ENCODE peak calls at places on chromosomes 7 and 10, in six cellular contexts. N is mesenteric fat pad, V is occipital lobe, W is choroid plexus epithelial cell, C is retina, J is psoas muscle. P is an unnamed sample.
A peak's percentile ranks its signal among the peaks of the same experiment; 100 is the strongest.

GRCh38 chr7:98974906-98975816 is 96.8 kb downstream of the TRRAP start:
- DNase-seq in V (no peak), C (no peak), W (no peak), J (peak; percentile 67), N (peak; percentile 45), P (no peak)

GRCh38 chr10:130301026-130301892 is 165.1 kb downstream of the GLRX3 start:
- DNase-seq in J (no peak), W (peak; percentile 19), V (no peak), C (peak; percentile 10), N (no peak), P (no peak)

GRCh38 chr7:44156453-44157010 is 15.4 kb upstream of the MYL7 start:
- DNase-seq in J (no peak), V (no peak), C (no peak), W (no peak), N (peak; percentile 72), P (no peak)

GRCh38 chr7:43164757-43165156 is 52.3 kb downstream of the HECW1 start:
- DNase-seq in N (no peak), J (no peak), C (no peak), W (peak; percentile 99), V (no peak), P (no peak)

GRCh38 chr10:100826983-100827818 is 81.8 kb downstream of the PAX2 start:
- DNase-seq in V (no peak), N (peak; percentile 88), C (peak; percentile 82), W (no peak), J (no peak), P (no peak)

GRCh38 chr7:106878748-106879439 is 13.8 kb downstream of the PIK3CG start:
- DNase-seq in C (no peak), W (no peak), N (no peak), J (no peak), V (no peak), P (no peak)

GRCh38 chr7:155870334-155871180 is 58.3 kb upstream of the SHH start:
- DNase-seq in J (no peak), C (no peak), V (no peak), N (peak; percentile 73), W (no peak), P (no peak)

GRCh38 chr7:134371536-134371935 is 54.8 kb upstream of the SLC35B4 start:
- DNase-seq in W (no peak), V (no peak), C (no peak), N (no peak), J (no peak), P (no peak)

GRCh38 chr10:131620904-131621303 is 279.9 kb upstream of the PPP2R2D start:
- DNase-seq in W (no peak), V (no peak), C (no peak), N (no peak), J (no peak), P (no peak)

GRCh38 chr7:82507976-82508677 is 64.5 kb upstream of the CACNA2D1 start:
- DNase-seq in J (no peak), N (no peak), C (no peak), V (no peak), W (no peak), P (no peak)

GRCh38 chr7:150378115-150378852 is 846 bp upstream of the ZNF775 start:
- DNase-seq in W (peak; percentile 71), N (no peak), C (peak; percentile 86), V (peak; percentile 39), J (peak; percentile 44), P (peak; percentile 56)

GRCh38 chr7:124918662-124919061 is 11.0 kb downstream of the POT1 start:
- DNase-seq in C (no peak), J (no peak), V (no peak), N (no peak), W (no peak), P (no peak)

GRCh38 chr7:44213872-44214595 is 13.3 kb downstream of the YKT6 start:
- DNase-seq in N (peak; percentile 83), V (no peak), W (peak; percentile 78), C (no peak), J (no peak), P (no peak)

GRCh38 chr10:33065111-33065510 is 107.1 kb upstream of the ITGB1 start:
- DNase-seq in C (no peak), N (no peak), J (no peak), V (no peak), W (peak; percentile 26), P (no peak)

GRCh38 chr10:133608855-133609254 is 17.7 kb downstream of the FRG2B start:
- DNase-seq in C (no peak), V (no peak), W (peak; percentile 33), J (no peak), N (no peak), P (no peak)

GRCh38 chr7:31950101-31950755 is 120.0 kb downstream of the PDE1C start:
- DNase-seq in J (no peak), W (peak; percentile 21), N (no peak), C (no peak), V (no peak), P (no peak)

GRCh38 chr7:83655951-83656556 is 7.1 kb upstream of the SEMA3E start:
- DNase-seq in C (peak; percentile 40), J (no peak), W (peak; percentile 81), V (no peak), N (no peak), P (no peak)

GRCh38 chr10:52419281-52419680 is 105.2 kb downstream of the DKK1 start:
- DNase-seq in J (no peak), W (no peak), C (no peak), V (no peak), N (no peak), P (no peak)

GRCh38 chr10:42979181-42979580 is 97.7 kb upstream of the RET start:
- DNase-seq in N (peak; percentile 82), V (no peak), W (no peak), J (no peak), C (no peak), P (no peak)

GRCh38 chr7:4837814-4838625 is 23.8 kb downstream of the PAPOLB start:
- DNase-seq in W (peak; percentile 31), N (peak; percentile 75), C (peak; percentile 81), V (no peak), J (no peak), P (no peak)

GRCh38 chr10:3036155-3036554 is 31.2 kb upstream of the PFKP start:
- DNase-seq in J (no peak), W (no peak), V (no peak), N (no peak), C (no peak), P (no peak)

GRCh38 chr10:76205361-76205760 is 773.9 kb downstream of the LRMDA start:
- DNase-seq in N (no peak), C (no peak), W (peak; percentile 22), J (no peak), V (no peak), P (no peak)

GRCh38 chr7:118478931-118479330 is 254.4 kb downstream of the ANKRD7 start:
- DNase-seq in N (no peak), J (no peak), V (no peak), W (no peak), C (no peak), P (no peak)

P was measured in uterus.